ENCODE peak calls at places on chromosomes 3 and 15, in seven cellular contexts. Q, R, P, Y, Z, N and F are unnamed samples.
A peak's percentile ranks its signal among the peaks of the same experiment; 100 is the strongest.

GRCh38 chr3:188509316-188509715 is 355.4 kb downstream of the LPP start:
- DNase-seq in Q (no peak), Z (no peak), Y (no peak), P (no peak), N (no peak), R (no peak), F (no peak)

GRCh38 chr3:186105543-186105942 is 3.3 kb downstream of the ETV5 start:
- DNase-seq in R (no peak), P (no peak), Q (no peak), Y (no peak), N (no peak), Z (no peak), F (no peak)

GRCh38 chr3:47475029-47475569 is 642 bp downstream of the SCAP start:
- DNase-seq in Z (peak; percentile 32), R (no peak), P (no peak), N (no peak), Q (no peak), Y (no peak), F (no peak)

GRCh38 chr3:171342200-171342599 is 118.0 kb downstream of the TNIK start:
- DNase-seq in P (no peak), N (no peak), Q (no peak), R (no peak), Z (no peak), Y (no peak), F (no peak)

GRCh38 chr3:129119365-129120100 is 2.1 kb downstream of the RAB43 start:
- DNase-seq in Z (no peak), Y (no peak), N (no peak), P (no peak), Q (no peak), R (no peak), F (no peak)

GRCh38 chr3:143567823-143568222 is 280.4 kb downstream of the SLC9A9 start:
- DNase-seq in N (no peak), Y (no peak), Z (no peak), Q (no peak), P (no peak), R (no peak), F (no peak)

GRCh38 chr3:69403406-69403934 is 17.6 kb upstream of the FRMD4B start:
- DNase-seq in Q (no peak), Z (no peak), N (no peak), R (no peak), P (no peak), Y (no peak), F (no peak)

GRCh38 chr3:184160456-184160855 is 5.3 kb downstream of the DVL3 start:
- DNase-seq in R (no peak), Q (no peak), Z (peak; percentile 80), P (no peak), N (no peak), Y (no peak), F (no peak)

GRCh38 chr3:113186566-113186965 is 24.8 kb upstream of the BOC start:
- DNase-seq in Z (no peak), Y (no peak), Q (no peak), N (no peak), R (no peak), P (no peak), F (no peak)

GRCh38 chr15:27796405-27797085 is 302.6 kb downstream of the OCA2 start:
- DNase-seq in Q (no peak), R (no peak), N (no peak), P (no peak), Z (no peak), Y (no peak), F (no peak)

GRCh38 chr15:58002338-58003126 is 63.0 kb downstream of the ALDH1A2 start:
- DNase-seq in Z (no peak), Y (no peak), P (no peak), N (no peak), R (no peak), Q (no peak), F (no peak)

GRCh38 chr3:139389552-139390368 is at the start of gene COPB2:
- DNase-seq in N (peak; percentile 100), R (peak; percentile 100), Y (peak; percentile 78), Q (peak; percentile 97), Z (peak; percentile 99), P (peak; percentile 99), F (peak; percentile 99)

GRCh38 chr15:57153140-57153539 is 223.2 kb upstream of the CGNL1 start:
- DNase-seq in N (no peak), Z (peak; percentile 70), Y (no peak), P (no peak), R (no peak), Q (no peak), F (no peak)

GRCh38 chr3:126117786-126118185 is 33.9 kb upstream of the SLC41A3 start:
- DNase-seq in Y (no peak), R (peak; percentile 59), P (peak; percentile 49), Z (no peak), N (peak; percentile 6), Q (no peak), F (no peak)

GRCh38 chr3:139654637-139655365 is 23.0 kb downstream of the NMNAT3 start:
- DNase-seq in N (no peak), Y (no peak), Q (no peak), R (no peak), Z (no peak), P (no peak), F (no peak)

GRCh38 chr3:3015472-3016089 is 94.6 kb downstream of the IL5RA start:
- DNase-seq in P (no peak), N (no peak), Q (peak; percentile 40), Z (peak; percentile 23), Y (no peak), R (no peak), F (peak; percentile 4)

GRCh38 chr3:107085261-107085660 is 292.0 kb upstream of the CCDC54 start:
- DNase-seq in P (no peak), Z (peak; percentile 54), N (no peak), R (no peak), Q (no peak), Y (no peak), F (no peak)

GRCh38 chr3:129601713-129602112 is 4.8 kb downstream of the PLXND1 start:
- DNase-seq in Z (no peak), R (no peak), Y (no peak), Q (no peak), N (no peak), P (no peak), F (no peak)

GRCh38 chr15:68637755-68638405 is 59.1 kb downstream of the CORO2B start:
- DNase-seq in Z (peak; percentile 48), Y (no peak), N (peak; percentile 70), R (peak; percentile 91), P (peak; percentile 82), Q (no peak), F (no peak)

DNA sequence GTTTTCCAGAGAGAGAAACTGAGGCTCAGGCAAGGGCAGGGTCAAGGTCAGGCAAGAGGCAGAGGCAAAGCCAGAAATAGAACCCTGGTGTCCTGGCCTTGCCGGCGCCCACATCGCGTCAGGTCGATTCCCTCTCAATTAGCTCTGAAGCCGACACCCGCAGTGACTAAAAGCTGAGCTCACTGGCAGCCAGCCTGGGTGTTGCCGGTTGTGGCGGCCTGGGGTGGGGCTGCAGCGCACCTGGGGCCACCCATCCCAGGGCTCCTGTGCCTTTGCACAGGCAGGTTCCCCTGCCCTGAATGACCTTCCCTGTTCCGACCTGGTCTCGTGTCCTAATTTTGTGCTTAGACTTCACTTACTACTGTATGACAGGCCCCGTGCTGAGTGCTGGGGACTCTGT is 6.2 kb downstream of the SEMA3F start:
- DNase-seq in Z (no peak), P (peak; percentile 60), Y (no peak), N (no peak), Q (no peak), R (no peak), F (no peak)
- TF ChIP-seq POLR2A in Z (no peak), P (no peak), Y (no peak), N (no peak), Q (no peak), R (no peak), F (no peak)

GRCh38 chr3:141401095-141401494 is 32.8 kb downstream of the ZBTB38 start:
- DNase-seq in R (no peak), N (no peak), P (no peak), Q (no peak), Y (no peak), Z (no peak), F (no peak)

GRCh38 chr3:141399979-141400971 is 32.0 kb downstream of the ZBTB38 start:
- DNase-seq in R (no peak), Q (peak; percentile 35), N (no peak), P (no peak), Y (no peak), Z (no peak), F (no peak)

GRCh38 chr3:141401584-141402475 is 33.5 kb downstream of the ZBTB38 start:
- DNase-seq in P (peak; percentile 86), N (peak; percentile 60), Z (no peak), R (no peak), Q (peak; percentile 56), Y (peak; percentile 36), F (peak; percentile 71)

GRCh38 chr3:141403576-141403975 is 35.3 kb downstream of the ZBTB38 start:
- DNase-seq in Q (no peak), Y (no peak), N (no peak), R (no peak), P (no peak), Z (no peak), F (no peak)

DNA sequence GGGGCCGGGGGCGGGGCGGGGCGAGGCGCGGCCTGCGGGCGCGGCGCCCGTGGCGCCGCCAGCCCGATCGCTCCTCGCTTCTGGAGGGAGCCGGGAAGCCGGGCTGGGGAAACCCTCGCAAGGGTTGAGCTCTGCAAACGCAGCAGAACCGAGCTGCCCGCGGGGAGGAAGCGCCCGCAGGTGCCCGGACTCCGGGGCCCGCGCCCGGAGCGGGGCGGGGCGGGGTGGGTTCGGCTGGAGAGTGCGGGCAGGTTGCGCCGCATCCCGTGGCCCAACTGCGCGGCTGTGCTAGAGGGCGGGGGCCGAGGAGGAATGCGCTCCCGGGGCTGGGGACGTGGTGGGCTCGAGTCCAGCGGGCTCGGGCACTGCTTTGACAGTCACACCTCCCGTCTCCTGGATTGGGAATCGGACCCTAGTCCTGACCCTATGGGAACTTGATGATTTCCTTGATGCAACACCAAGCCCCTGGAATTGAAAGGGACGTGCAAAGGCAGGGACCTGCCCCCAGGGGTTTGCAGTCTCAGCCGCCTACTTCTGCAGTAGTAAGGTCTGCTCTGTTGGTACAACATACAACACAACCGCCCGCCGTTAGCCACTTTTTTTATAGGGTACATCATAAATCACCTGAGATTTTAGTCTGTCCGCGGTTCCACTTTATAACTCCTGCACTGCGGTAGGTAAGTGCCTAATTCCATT is 34.3 kb downstream of the ZBTB38 start:
- DNase-seq in N (peak; percentile 72), Q (peak; percentile 74), P (peak; percentile 88), R (peak; percentile 89), Y (no peak), Z (peak; percentile 78), F (peak; percentile 64)
- TF ChIP-seq POLR2A in N (peak; percentile 39), Q (no peak), P (peak; percentile 57), R (peak; percentile 45), Y (no peak), Z (peak; percentile 57), F (no peak)

DNA sequence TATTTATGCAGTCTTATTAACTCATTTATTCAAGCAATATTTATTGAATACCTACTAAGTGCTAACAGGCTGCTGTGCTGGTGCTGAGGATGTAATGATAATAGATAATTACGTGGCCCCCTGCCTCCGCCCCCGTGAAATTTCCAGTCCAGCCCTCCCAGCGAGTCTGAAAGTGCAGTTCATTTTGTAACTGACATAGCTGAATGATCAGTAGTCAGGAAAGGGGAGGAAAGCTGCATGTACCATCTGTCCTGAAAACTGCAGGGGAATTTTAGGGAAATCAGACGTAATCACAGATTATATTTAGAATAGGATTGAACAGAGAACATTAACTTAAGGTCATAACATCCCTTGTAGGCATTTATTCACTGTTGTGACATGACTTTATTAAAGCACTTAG is 736.8 kb downstream of the MCTP2 start:
- DNase-seq in R (no peak), Q (no peak), Z (no peak), N (no peak), P (peak; percentile 46), Y (no peak), F (no peak)
- TF ChIP-seq POLR2A in R (no peak), Q (no peak), Z (no peak), N (no peak), P (no peak), Y (no peak), F (no peak)

GRCh38 chr15:45634442-45635190 is at the start of gene SQOR:
- DNase-seq in P (peak; percentile 93), N (peak; percentile 76), Q (peak; percentile 86), Z (peak; percentile 54), Y (peak; percentile 58), R (peak; percentile 95), F (peak; percentile 55)
- TF ChIP-seq POLR2A in P (peak; percentile 84), N (peak; percentile 55), Q (peak; percentile 49), Z (no peak), Y (peak; percentile 66), R (peak; percentile 80), F (peak; percentile 56)